ENCODE peak calls at places on chromosome 2, in six cellular contexts. X, S, R, M, D and J are unnamed samples.
A peak's percentile ranks its signal among the peaks of the same experiment; 100 is the strongest.

GRCh38 chr2:100235098-100235497 is 87.2 kb downstream of the LONRF2 start:
- DNase-seq in X (no peak), S (no peak), R (no peak), M (no peak), D (no peak), J (no peak)

GRCh38 chr2:65021709-65022108 is 32.5 kb downstream of the SLC1A4 start:
- DNase-seq in X (no peak), S (no peak), R (no peak), M (no peak), D (no peak), J (no peak)

GRCh38 chr2:28352104-28352503 is 40.6 kb upstream of the FOSL2 start:
- DNase-seq in X (no peak), S (no peak), R (no peak), M (no peak), D (no peak), J (no peak)

GRCh38 chr2:179297922-179298321 is 33.3 kb upstream of the SESTD1 start:
- DNase-seq in X (no peak), S (no peak), R (no peak), M (no peak), D (no peak), J (no peak)

GRCh38 chr2:20221939-20222768 is 2.8 kb downstream of the SDC1 start:
- DNase-seq in X (no peak), S (no peak), R (no peak), M (no peak), D (no peak), J (no peak)

GRCh38 chr2:3154694-3155093 is 222.9 kb downstream of the EIPR1 start:
- DNase-seq in X (no peak), S (no peak), R (no peak), M (no peak), D (no peak), J (no peak)

GRCh38 chr2:203740741-203741363 is 34.4 kb downstream of the CD28 start:
- DNase-seq in X (no peak), S (no peak), R (peak; percentile 15), M (no peak), D (no peak), J (no peak)

GRCh38 chr2:135047295-135047694 is at the start of gene MAP3K19:
- DNase-seq in X (no peak), S (no peak), R (no peak), M (no peak), D (no peak), J (peak; percentile 39)

GRCh38 chr2:1140389-1141003 is 189.8 kb downstream of the SNTG2 start:
- DNase-seq in X (no peak), S (peak; percentile 25), R (peak; percentile 49), M (no peak), D (no peak), J (no peak)

GRCh38 chr2:9897331-9897737 is 54.1 kb downstream of the TAF1B start:
- DNase-seq in X (peak; percentile 6), S (no peak), R (peak; percentile 57), M (peak; percentile 6), D (no peak), J (peak; percentile 96)

GRCh38 chr2:74227646-74228045 is 29.2 kb downstream of the MTHFD2 start:
- DNase-seq in X (no peak), S (no peak), R (no peak), M (no peak), D (no peak), J (no peak)

GRCh38 chr2:239190921-239191885 is 209.6 kb downstream of the HDAC4 start:
- DNase-seq in X (no peak), S (no peak), R (no peak), M (no peak), D (no peak), J (no peak)

GRCh38 chr2:173232956-173233744 is 121.5 kb upstream of the CDCA7 start:
- DNase-seq in X (no peak), S (no peak), R (no peak), M (no peak), D (no peak), J (no peak)

GRCh38 chr2:233349005-233349998 is 5.0 kb upstream of the DGKD start:
- DNase-seq in X (peak; percentile 58), S (no peak), R (no peak), M (no peak), D (no peak), J (no peak)

GRCh38 chr2:40360652-40361051 is 91.2 kb downstream of the SLC8A1 start:
- DNase-seq in X (no peak), S (no peak), R (no peak), M (no peak), D (no peak), J (no peak)

GRCh38 chr2:75079575-75079974 is 119.7 kb downstream of the TACR1 start:
- DNase-seq in X (no peak), S (no peak), R (no peak), M (no peak), D (no peak), J (no peak)

GRCh38 chr2:40448476-40449079 is 3.3 kb downstream of the SLC8A1 start:
- DNase-seq in X (no peak), S (no peak), R (no peak), M (peak; percentile 81), D (peak; percentile 63), J (no peak)

GRCh38 chr2:29878898-29879297 is 42.5 kb downstream of the ALK start:
- DNase-seq in X (no peak), S (no peak), R (peak; percentile 43), M (no peak), D (no peak), J (peak; percentile 72)

GRCh38 chr2:177998006-177998405 is 74.6 kb downstream of the PDE11A start:
- DNase-seq in X (no peak), S (no peak), R (no peak), M (no peak), D (no peak), J (no peak)

GRCh38 chr2:204072443-204073324 is 136.1 kb downstream of the ICOS start:
- DNase-seq in X (no peak), S (peak; percentile 21), R (peak; percentile 12), M (peak; percentile 7), D (peak; percentile 33), J (no peak)

GRCh38 chr2:63821396-63821795 is 20.3 kb upstream of the UGP2 start:
- DNase-seq in X (no peak), S (no peak), R (no peak), M (no peak), D (no peak), J (no peak)